ENCODE peak calls at places on chromosome 1, in ten cellular contexts. One of them, this sample, is unnamed.

GRCh38 chr1:78553859-78554258 is 63.1 kb downstream of the PTGFR start:
- DNase-seq in AG08395: no peak
- DNase-seq in mesothelial cell of epicardium: no peak
- DNase-seq in amygdala: no peak
- DNase-seq in T-cell: no peak
- DNase-seq in AG08396: peak
- DNase-seq in germinal center: no peak
- DNase-seq in GOT3: no peak
- DNase-seq in HuH-7.5: no peak
- DNase-seq in GM20000: peak
- DNase-seq in this sample: no peak

GRCh38 chr1:68401506-68401905 is 48.2 kb downstream of the RPE65 start:
- DNase-seq in HuH-7.5: no peak
- DNase-seq in GM20000: no peak
- DNase-seq in mesothelial cell of epicardium: no peak
- DNase-seq in AG08396: no peak
- DNase-seq in GOT3: no peak
- DNase-seq in amygdala: no peak
- DNase-seq in AG08395: no peak
- DNase-seq in T-cell: no peak
- DNase-seq in germinal center: no peak
- DNase-seq in this sample: no peak

GRCh38 chr1:201126463-201126831 is 537 bp downstream of the ASCL5 start:
- DNase-seq in amygdala: no peak
- DNase-seq in GM20000: no peak
- DNase-seq in T-cell: no peak
- DNase-seq in AG08395: no peak
- DNase-seq in AG08396: no peak
- DNase-seq in HuH-7.5: no peak
- DNase-seq in GOT3: no peak
- DNase-seq in mesothelial cell of epicardium: no peak
- DNase-seq in germinal center: no peak
- DNase-seq in this sample: no peak

GRCh38 chr1:54480201-54480848 is 67.7 kb upstream of the ACOT11 start:
- DNase-seq in GOT3: no peak
- DNase-seq in HuH-7.5: no peak
- DNase-seq in AG08395: no peak
- DNase-seq in amygdala: no peak
- DNase-seq in T-cell: no peak
- DNase-seq in GM20000: no peak
- DNase-seq in germinal center: no peak
- DNase-seq in mesothelial cell of epicardium: no peak
- DNase-seq in AG08396: no peak
- DNase-seq in this sample: peak

GRCh38 chr1:7303554-7304347 is 467.3 kb upstream of the VAMP3 start:
- DNase-seq in GM20000: no peak
- DNase-seq in GOT3: no peak
- DNase-seq in amygdala: no peak
- DNase-seq in AG08396: no peak
- DNase-seq in AG08395: no peak
- DNase-seq in HuH-7.5: no peak
- DNase-seq in mesothelial cell of epicardium: no peak
- DNase-seq in germinal center: no peak
- DNase-seq in T-cell: no peak
- DNase-seq in this sample: no peak

GRCh38 chr1:168467452-168467851 is 76.3 kb downstream of the XCL2 start:
- DNase-seq in mesothelial cell of epicardium: no peak
- DNase-seq in T-cell: no peak
- DNase-seq in GOT3: no peak
- DNase-seq in AG08395: no peak
- DNase-seq in AG08396: no peak
- DNase-seq in GM20000: no peak
- DNase-seq in amygdala: no peak
- DNase-seq in HuH-7.5: no peak
- DNase-seq in germinal center: no peak
- DNase-seq in this sample: peak

GRCh38 chr1:153346067-153346723 is 2.4 kb downstream of the PGLYRP4 start:
- DNase-seq in AG08396: no peak
- DNase-seq in GOT3: no peak
- DNase-seq in amygdala: no peak
- DNase-seq in HuH-7.5: no peak
- DNase-seq in GM20000: peak
- DNase-seq in T-cell: no peak
- DNase-seq in AG08395: no peak
- DNase-seq in germinal center: no peak
- DNase-seq in mesothelial cell of epicardium: no peak
- DNase-seq in this sample: no peak

GRCh38 chr1:199667079-199667478 is 360.4 kb upstream of the NR5A2 start:
- DNase-seq in mesothelial cell of epicardium: no peak
- DNase-seq in germinal center: no peak
- DNase-seq in amygdala: no peak
- DNase-seq in AG08395: no peak
- DNase-seq in GOT3: no peak
- DNase-seq in AG08396: no peak
- DNase-seq in T-cell: no peak
- DNase-seq in HuH-7.5: no peak
- DNase-seq in GM20000: no peak
- DNase-seq in this sample: no peak

GRCh38 chr1:60470231-60470630 is 396.7 kb upstream of the C1orf87 start:
- DNase-seq in amygdala: no peak
- DNase-seq in AG08395: no peak
- DNase-seq in GOT3: no peak
- DNase-seq in T-cell: no peak
- DNase-seq in GM20000: no peak
- DNase-seq in mesothelial cell of epicardium: no peak
- DNase-seq in AG08396: no peak
- DNase-seq in germinal center: no peak
- DNase-seq in HuH-7.5: no peak
- DNase-seq in this sample: no peak

GRCh38 chr1:115796897-115797296 is 28.4 kb upstream of the CASQ2 start:
- DNase-seq in AG08396: no peak
- DNase-seq in GM20000: no peak
- DNase-seq in germinal center: no peak
- DNase-seq in T-cell: no peak
- DNase-seq in GOT3: no peak
- DNase-seq in amygdala: no peak
- DNase-seq in AG08395: no peak
- DNase-seq in HuH-7.5: no peak
- DNase-seq in mesothelial cell of epicardium: no peak
- DNase-seq in this sample: no peak

GRCh38 chr1:153728305-153729066 is 636 bp downstream of the INTS3 start:
- DNase-seq in HuH-7.5: peak
- DNase-seq in AG08396: peak
- DNase-seq in amygdala: no peak
- DNase-seq in GOT3: no peak
- DNase-seq in AG08395: peak
- DNase-seq in germinal center: peak
- DNase-seq in T-cell: peak
- DNase-seq in GM20000: no peak
- DNase-seq in mesothelial cell of epicardium: peak
- DNase-seq in this sample: no peak

GRCh38 chr1:8679411-8679800 is 138.0 kb downstream of the RERE start:
- DNase-seq in GOT3: no peak
- DNase-seq in AG08395: no peak
- DNase-seq in germinal center: no peak
- DNase-seq in HuH-7.5: no peak
- DNase-seq in GM20000: no peak
- DNase-seq in AG08396: no peak
- DNase-seq in amygdala: no peak
- DNase-seq in T-cell: no peak
- DNase-seq in mesothelial cell of epicardium: no peak
- DNase-seq in this sample: no peak

This sample was measured in immature natural killer cell.